ENCODE peak calls at places on chromosome 7, in seven cellular contexts. V, J, B, O, A, I and K are unnamed samples.

GRCh38 chr7:19317461-19317860 is 172.2 kb upstream of the FERD3L start:
- DNase-seq in V (no peak), J (no peak), B (no peak), O (no peak), A (no peak), I (no peak), K (no peak)

GRCh38 chr7:155865830-155866545 is 53.7 kb upstream of the SHH start:
- DNase-seq in V (peak; percentile 36), J (no peak), B (no peak), O (no peak), A (no peak), I (no peak), K (peak; percentile 9)

GRCh38 chr7:157502701-157503111 is 165.9 kb downstream of the DNAJB6 start:
- DNase-seq in V (peak; percentile 20), J (peak; percentile 86), B (no peak), O (peak; percentile 37), A (peak; percentile 48), I (no peak), K (peak; percentile 81)

GRCh38 chr7:69062020-69062760 is 536.1 kb upstream of the AUTS2 start:
- DNase-seq in V (no peak), J (no peak), B (no peak), O (no peak), A (no peak), I (no peak), K (no peak)

GRCh38 chr7:50335795-50336754 is 31.6 kb downstream of the IKZF1 start:
- DNase-seq in V (peak; percentile 68), J (peak; percentile 86), B (peak; percentile 27), O (peak; percentile 53), A (no peak), I (no peak), K (peak; percentile 87)

GRCh38 chr7:124532166-124532565 is 233.4 kb downstream of the GPR37 start:
- DNase-seq in V (no peak), J (no peak), B (no peak), O (no peak), A (no peak), I (no peak), K (no peak)

GRCh38 chr7:148735141-148735540 is 36.4 kb downstream of the CUL1 start:
- DNase-seq in V (no peak), J (no peak), B (no peak), O (no peak), A (no peak), I (no peak), K (no peak)

GRCh38 chr7:158609313-158609974 is 21.8 kb upstream of the PTPRN2 start:
- DNase-seq in V (no peak), J (no peak), B (no peak), O (peak; percentile 45), A (no peak), I (no peak), K (no peak)

GRCh38 chr7:114082934-114083647 is 164.3 kb upstream of the PPP1R3A start:
- DNase-seq in V (peak; percentile 46), J (peak; percentile 20), B (no peak), O (no peak), A (peak; percentile 49), I (no peak), K (no peak)

GRCh38 chr7:12929416-12930140 is 242.1 kb downstream of the ARL4A start:
- DNase-seq in V (no peak), J (no peak), B (no peak), O (no peak), A (no peak), I (no peak), K (no peak)

GRCh38 chr7:21041666-21042065 is 255.0 kb upstream of the SP8 start:
- DNase-seq in V (no peak), J (no peak), B (no peak), O (no peak), A (no peak), I (no peak), K (no peak)

GRCh38 chr7:126637538-126637937 is 615.2 kb downstream of the GRM8 start:
- DNase-seq in V (no peak), J (no peak), B (no peak), O (no peak), A (no peak), I (no peak), K (no peak)

GRCh38 chr7:101163281-101164070 is 1.9 kb downstream of the VGF start:
- DNase-seq in V (no peak), J (peak; percentile 66), B (peak; percentile 76), O (peak; percentile 64), A (no peak), I (no peak), K (peak; percentile 58)

GRCh38 chr7:114214454-114214853 is 200.2 kb upstream of the FOXP2 start:
- DNase-seq in V (no peak), J (no peak), B (no peak), O (no peak), A (no peak), I (no peak), K (no peak)

GRCh38 chr7:149817836-149818535 is 20.2 kb upstream of the ZNF862 start:
- DNase-seq in V (no peak), J (no peak), B (no peak), O (no peak), A (peak; percentile 25), I (no peak), K (no peak)

GRCh38 chr7:4809091-4809591 is 33.7 kb downstream of the AP5Z1 start:
- DNase-seq in V (no peak), J (peak; percentile 40), B (no peak), O (peak; percentile 40), A (no peak), I (no peak), K (no peak)

GRCh38 chr7:29342761-29343160 is 148.2 kb downstream of the CHN2 start:
- DNase-seq in V (no peak), J (no peak), B (peak; percentile 22), O (no peak), A (no peak), I (no peak), K (no peak)

GRCh38 chr7:12670071-12670729 is 17.2 kb upstream of the ARL4A start:
- DNase-seq in V (no peak), J (no peak), B (no peak), O (no peak), A (no peak), I (no peak), K (no peak)

GRCh38 chr7:522071-522937 is 2.7 kb upstream of the PDGFA start:
- DNase-seq in V (peak; percentile 65), J (peak; percentile 44), B (peak; percentile 19), O (peak; percentile 41), A (peak; percentile 63), I (no peak), K (peak; percentile 28)

GRCh38 chr7:131895541-131896173 is 339.2 kb upstream of the PODXL start:
- DNase-seq in V (no peak), J (no peak), B (peak; percentile 64), O (no peak), A (no peak), I (no peak), K (no peak)

GRCh38 chr7:21542891-21543527 is at the start of gene DNAH11:
- DNase-seq in V (peak; percentile 11), J (peak; percentile 40), B (peak; percentile 67), O (no peak), A (peak; percentile 51), I (no peak), K (peak; percentile 38)